ENCODE peak calls at places on chromosome 19, in six cellular contexts. One of them, this sample, is unnamed.

GRCh38 chr19:50568321-50569022 is at the start of gene LRRC4B:
- DNase-seq in ovary: no peak
- DNase-seq in cardiac muscle cell: peak; percentile 16
- DNase-seq in stomach: no peak
- DNase-seq in uterus: peak; percentile 49
- DNase-seq in keratinocyte: no peak
- DNase-seq in this sample: no peak

GRCh38 chr19:43594710-43595604 is 977 bp downstream of the IRGQ start:
- DNase-seq in stomach: peak; percentile 56
- DNase-seq in uterus: no peak
- DNase-seq in cardiac muscle cell: peak; percentile 73
- DNase-seq in ovary: peak; percentile 42
- DNase-seq in keratinocyte: no peak
- DNase-seq in this sample: peak; percentile 40

GRCh38 chr19:54364775-54365257 is at the start of gene LAIR1:
- DNase-seq in keratinocyte: no peak
- DNase-seq in cardiac muscle cell: peak; percentile 22
- DNase-seq in ovary: no peak
- DNase-seq in uterus: peak; percentile 18
- DNase-seq in stomach: peak; percentile 31
- DNase-seq in this sample: no peak

GRCh38 chr19:45514376-45515051 is 7.2 kb downstream of the VASP start:
- DNase-seq in keratinocyte: no peak
- DNase-seq in ovary: no peak
- DNase-seq in cardiac muscle cell: no peak
- DNase-seq in stomach: peak; percentile 91
- DNase-seq in uterus: no peak
- DNase-seq in this sample: no peak

GRCh38 chr19:42658148-42658547 is 63.4 kb upstream of the CEACAM8 start:
- DNase-seq in cardiac muscle cell: peak; percentile 26
- DNase-seq in ovary: no peak
- DNase-seq in stomach: no peak
- DNase-seq in keratinocyte: no peak
- DNase-seq in uterus: no peak
- DNase-seq in this sample: no peak

GRCh38 chr19:33819875-33820781 is 23.5 kb downstream of the KCTD15 start:
- DNase-seq in uterus: peak; percentile 71
- DNase-seq in stomach: peak; percentile 88
- DNase-seq in cardiac muscle cell: peak; percentile 91
- DNase-seq in ovary: peak; percentile 73
- DNase-seq in keratinocyte: peak; percentile 72
- DNase-seq in this sample: peak; percentile 72

GRCh38 chr19:56176881-56177280 is 1.1 kb downstream of the GALP start:
- DNase-seq in uterus: no peak
- DNase-seq in stomach: no peak
- DNase-seq in cardiac muscle cell: no peak
- DNase-seq in keratinocyte: no peak
- DNase-seq in ovary: no peak
- DNase-seq in this sample: no peak

GRCh38 chr19:48123907-48124675 is 13.5 kb upstream of the PLA2G4C start:
- DNase-seq in cardiac muscle cell: peak; percentile 58
- DNase-seq in keratinocyte: peak; percentile 83
- DNase-seq in uterus: no peak
- DNase-seq in ovary: no peak
- DNase-seq in stomach: no peak
- DNase-seq in this sample: no peak

GRCh38 chr19:57110592-57111328 is 9.0 kb upstream of the USP29 start:
- DNase-seq in ovary: no peak
- DNase-seq in stomach: no peak
- DNase-seq in uterus: no peak
- DNase-seq in keratinocyte: no peak
- DNase-seq in cardiac muscle cell: no peak
- DNase-seq in this sample: no peak

GRCh38 chr19:49542446-49542845 is 14.6 kb downstream of the RCN3 start:
- DNase-seq in keratinocyte: no peak
- DNase-seq in ovary: no peak
- DNase-seq in uterus: no peak
- DNase-seq in cardiac muscle cell: no peak
- DNase-seq in stomach: no peak
- DNase-seq in this sample: no peak

GRCh38 chr19:33580645-33581037 is 41.1 kb upstream of the CHST8 start:
- DNase-seq in keratinocyte: no peak
- DNase-seq in stomach: no peak
- DNase-seq in ovary: no peak
- DNase-seq in cardiac muscle cell: no peak
- DNase-seq in uterus: no peak
- DNase-seq in this sample: no peak

GRCh38 chr19:15187026-15188007 is 13.5 kb downstream of the NOTCH3 start:
- DNase-seq in cardiac muscle cell: no peak
- DNase-seq in keratinocyte: no peak
- DNase-seq in uterus: no peak
- DNase-seq in stomach: no peak
- DNase-seq in ovary: no peak
- DNase-seq in this sample: no peak

GRCh38 chr19:18194208-18194530 is 1.2 kb downstream of the MPV17L2 start:
- DNase-seq in stomach: no peak
- DNase-seq in cardiac muscle cell: no peak
- DNase-seq in keratinocyte: no peak
- DNase-seq in ovary: no peak
- DNase-seq in uterus: no peak
- DNase-seq in this sample: no peak

GRCh38 chr19:18191640-18192062 is 1.4 kb upstream of the MPV17L2 start:
- DNase-seq in cardiac muscle cell: no peak
- DNase-seq in keratinocyte: peak; percentile 49
- DNase-seq in uterus: no peak
- DNase-seq in ovary: no peak
- DNase-seq in stomach: no peak
- DNase-seq in this sample: peak; percentile 61

GRCh38 chr19:18194554-18195238 is 1.7 kb downstream of the MPV17L2 start:
- DNase-seq in uterus: peak; percentile 64
- DNase-seq in cardiac muscle cell: peak; percentile 77
- DNase-seq in ovary: peak; percentile 87
- DNase-seq in keratinocyte: no peak
- DNase-seq in stomach: no peak
- DNase-seq in this sample: peak; percentile 16

GRCh38 chr19:18192673-18193387 is at the start of gene MPV17L2:
- DNase-seq in cardiac muscle cell: peak; percentile 100
- DNase-seq in keratinocyte: peak; percentile 99
- DNase-seq in uterus: peak; percentile 100
- DNase-seq in ovary: peak; percentile 99
- DNase-seq in stomach: peak; percentile 99
- DNase-seq in this sample: peak; percentile 100

GRCh38 chr19:18193388-18194207 is 580 bp downstream of the MPV17L2 start:
- DNase-seq in keratinocyte: no peak
- DNase-seq in ovary: peak; percentile 77
- DNase-seq in stomach: no peak
- DNase-seq in uterus: peak; percentile 34
- DNase-seq in cardiac muscle cell: no peak
- DNase-seq in this sample: no peak
- H3K36me3 ChIP-seq in keratinocyte: peaks cover 9% of the 10 kb centered on the region
- H3K36me3 ChIP-seq in ovary: no peaks in the 10 kb centered on the region
- H3K36me3 ChIP-seq in stomach: peaks cover 7% of the 10 kb centered on the region
- H3K36me3 ChIP-seq in uterus: no peaks in the 10 kb centered on the region
- H3K36me3 ChIP-seq in cardiac muscle cell: peaks cover 5% of the 10 kb centered on the region
- H3K36me3 ChIP-seq in this sample: peaks cover 11% of the 10 kb centered on the region

DNA sequence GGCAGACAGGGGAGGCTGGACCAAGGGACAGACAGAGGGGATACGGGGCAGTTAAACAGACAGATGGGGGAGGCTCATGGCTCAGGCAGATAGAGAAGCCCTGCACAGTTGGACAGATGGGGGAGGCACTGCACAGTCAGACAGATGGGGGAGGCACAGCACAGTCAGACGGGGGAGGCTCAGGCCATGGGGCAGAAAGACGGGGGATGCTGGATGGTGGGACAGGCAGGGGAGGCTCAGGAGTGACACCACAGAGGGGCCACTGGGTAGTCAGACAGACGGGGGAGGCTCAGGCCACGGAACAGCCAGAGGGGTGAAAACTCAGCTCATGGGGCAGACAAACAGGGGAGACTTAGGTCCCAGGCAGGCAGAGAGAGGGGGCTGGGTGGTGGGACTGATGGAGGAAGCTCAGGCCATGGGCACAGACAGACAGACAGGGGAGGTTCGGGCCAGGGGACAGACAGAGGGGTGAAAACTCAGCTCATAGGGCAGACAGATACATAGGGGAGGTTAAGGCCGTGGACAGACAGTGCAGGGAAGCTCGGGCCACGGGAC is 886 bp downstream of the MFSD12 start:
- DNase-seq in cardiac muscle cell: no peak
- DNase-seq in ovary: no peak
- DNase-seq in keratinocyte: no peak
- DNase-seq in stomach: no peak
- DNase-seq in uterus: no peak
- DNase-seq in this sample: no peak
- H3K27ac ChIP-seq in cardiac muscle cell: no peak overlapping the region
- H3K27ac ChIP-seq in ovary: no peak overlapping the region
- H3K27ac ChIP-seq in keratinocyte: peak overlapping the region; percentile 56
- H3K27ac ChIP-seq in stomach: peak overlapping the region; percentile 60
- H3K27ac ChIP-seq in uterus: peak overlapping the region; percentile 52
- H3K27ac ChIP-seq in this sample: no peak overlapping the region

GRCh38 chr19:3672575-3672948 is 27.7 kb downstream of the PIP5K1C start:
- DNase-seq in cardiac muscle cell: no peak
- DNase-seq in ovary: no peak
- DNase-seq in stomach: no peak
- DNase-seq in keratinocyte: no peak
- DNase-seq in uterus: no peak
- DNase-seq in this sample: no peak
- H3K36me3 ChIP-seq in cardiac muscle cell: no peaks in the 10 kb centered on the region
- H3K36me3 ChIP-seq in ovary: no peaks in the 10 kb centered on the region
- H3K36me3 ChIP-seq in stomach: no peaks in the 10 kb centered on the region
- H3K36me3 ChIP-seq in keratinocyte: no peaks in the 10 kb centered on the region
- H3K36me3 ChIP-seq in uterus: no peaks in the 10 kb centered on the region
- H3K36me3 ChIP-seq in this sample: no peaks in the 10 kb centered on the region

DNA sequence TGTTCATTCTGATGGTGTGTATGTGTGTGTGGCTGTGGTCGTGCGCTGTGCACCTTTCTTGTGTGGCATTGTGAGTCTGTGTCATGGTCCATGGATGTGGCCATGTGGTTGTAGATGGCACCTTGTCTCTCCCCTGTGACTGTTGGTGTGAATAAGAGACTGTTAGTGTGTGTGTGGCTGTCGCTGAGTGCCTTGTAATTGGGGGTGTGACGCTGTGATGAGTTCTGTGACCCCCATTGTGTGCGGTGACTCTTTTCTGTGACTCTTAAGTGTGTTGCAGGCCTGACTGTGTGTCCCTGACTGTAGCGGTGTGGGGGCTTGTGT is 804 bp downstream of the PLPPR2 start:
- DNase-seq in uterus: no peak
- DNase-seq in keratinocyte: no peak
- DNase-seq in cardiac muscle cell: no peak
- DNase-seq in stomach: no peak
- DNase-seq in ovary: no peak
- DNase-seq in this sample: no peak
- H3K27ac ChIP-seq in uterus: peak overlapping the region; percentile 72
- H3K27ac ChIP-seq in keratinocyte: no peak overlapping the region
- H3K27ac ChIP-seq in cardiac muscle cell: no peak overlapping the region
- H3K27ac ChIP-seq in stomach: no peak overlapping the region
- H3K27ac ChIP-seq in ovary: peak overlapping the region; percentile 51
- H3K27ac ChIP-seq in this sample: no peak overlapping the region

DNA sequence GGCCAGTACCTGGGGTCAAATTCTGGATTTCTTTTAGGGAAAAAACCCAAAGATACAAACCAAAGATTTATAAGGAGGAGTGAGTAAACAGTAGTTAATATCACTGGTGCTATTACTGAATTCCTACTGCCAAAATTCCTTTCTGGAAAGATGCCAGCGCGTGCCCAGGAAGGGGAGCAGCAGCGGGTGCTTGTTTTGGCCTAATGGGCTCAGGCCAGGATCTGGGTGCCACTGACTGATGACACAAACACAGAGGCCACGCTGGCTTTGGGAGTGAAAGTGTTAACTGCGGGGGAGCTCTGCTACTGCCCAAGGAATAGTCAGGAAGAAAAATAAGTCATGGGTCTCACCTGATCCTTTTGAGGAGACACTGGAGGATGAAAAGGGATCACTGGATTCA is 61.2 kb downstream of the KLF2 start:
- DNase-seq in uterus: no peak
- DNase-seq in keratinocyte: no peak
- DNase-seq in stomach: no peak
- DNase-seq in cardiac muscle cell: no peak
- DNase-seq in ovary: peak; percentile 30
- DNase-seq in this sample: no peak
- H3K36me3 ChIP-seq in uterus: no peaks in the 10 kb centered on the region
- H3K36me3 ChIP-seq in keratinocyte: peaks cover 27% of the 10 kb centered on the region
- H3K36me3 ChIP-seq in stomach: peaks cover 37% of the 10 kb centered on the region
- H3K36me3 ChIP-seq in cardiac muscle cell: peaks cover 29% of the 10 kb centered on the region
- H3K36me3 ChIP-seq in ovary: no peaks in the 10 kb centered on the region
- H3K36me3 ChIP-seq in this sample: no peaks in the 10 kb centered on the region

DNA sequence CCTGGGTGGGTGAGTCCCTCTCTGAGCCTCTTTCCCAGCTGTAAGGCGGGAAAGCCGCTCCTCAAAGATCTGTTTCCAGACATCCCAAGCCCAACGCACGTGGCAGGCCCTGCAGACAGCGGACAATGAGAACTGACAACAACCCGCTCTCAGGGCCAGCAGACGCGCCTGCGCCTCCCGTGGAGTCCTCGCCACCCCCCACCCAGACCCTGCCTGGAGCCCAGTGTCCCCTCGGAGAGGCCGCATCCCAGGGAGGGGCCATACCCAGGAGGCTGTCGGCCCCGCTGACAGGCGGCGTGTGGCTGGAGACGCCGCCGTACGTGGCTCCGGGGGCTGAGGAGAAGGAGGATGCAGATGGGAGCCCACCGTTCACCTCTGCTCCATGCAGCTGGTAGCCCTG is 16.3 kb upstream of the UQCR11 start:
- DNase-seq in ovary: no peak
- DNase-seq in cardiac muscle cell: no peak
- DNase-seq in uterus: no peak
- DNase-seq in stomach: no peak
- DNase-seq in keratinocyte: no peak
- DNase-seq in this sample: no peak
- H3K27ac ChIP-seq in ovary: no peak overlapping the region
- H3K27ac ChIP-seq in cardiac muscle cell: no peak overlapping the region
- H3K27ac ChIP-seq in uterus: no peak overlapping the region
- H3K27ac ChIP-seq in stomach: no peak overlapping the region
- H3K27ac ChIP-seq in keratinocyte: no peak overlapping the region
- H3K27ac ChIP-seq in this sample: no peak overlapping the region

GRCh38 chr19:325937-326565 is 18.5 kb downstream of the MIER2 start:
- DNase-seq in cardiac muscle cell: no peak
- DNase-seq in keratinocyte: no peak
- DNase-seq in stomach: no peak
- DNase-seq in ovary: no peak
- DNase-seq in uterus: no peak
- DNase-seq in this sample: no peak
- H3K36me3 ChIP-seq in cardiac muscle cell: peaks cover 36% of the 10 kb centered on the region
- H3K36me3 ChIP-seq in keratinocyte: peaks cover 44% of the 10 kb centered on the region
- H3K36me3 ChIP-seq in stomach: peaks cover 64% of the 10 kb centered on the region
- H3K36me3 ChIP-seq in ovary: peaks cover 3% of the 10 kb centered on the region
- H3K36me3 ChIP-seq in uterus: no peaks in the 10 kb centered on the region
- H3K36me3 ChIP-seq in this sample: peaks cover 65% of the 10 kb centered on the region

DNA sequence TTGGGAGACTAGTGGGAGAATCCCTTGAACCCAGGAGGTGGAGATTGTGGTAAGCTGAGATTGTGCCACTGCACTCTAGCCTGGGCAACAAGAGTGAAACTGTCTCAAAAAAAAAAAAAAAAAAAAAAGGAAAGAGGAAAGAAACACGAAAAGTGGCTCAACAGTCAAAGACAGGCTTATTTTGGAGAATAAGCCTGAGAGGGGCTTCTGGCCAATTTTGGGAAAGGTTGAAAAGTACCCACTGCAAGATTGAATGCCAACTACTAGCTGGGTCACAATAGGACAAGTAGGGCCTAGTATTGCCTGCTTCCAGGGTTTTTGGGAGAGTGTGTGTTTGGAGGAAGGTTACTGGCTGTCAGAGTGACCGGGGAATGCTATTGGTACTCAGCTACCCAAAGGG is 17.2 kb downstream of the FBXO17 start:
- DNase-seq in uterus: no peak
- DNase-seq in cardiac muscle cell: no peak
- DNase-seq in stomach: no peak
- DNase-seq in keratinocyte: no peak
- DNase-seq in ovary: no peak
- DNase-seq in this sample: no peak
- H3K27ac ChIP-seq in uterus: no peak overlapping the region
- H3K27ac ChIP-seq in cardiac muscle cell: no peak overlapping the region
- H3K27ac ChIP-seq in stomach: no peak overlapping the region
- H3K27ac ChIP-seq in keratinocyte: no peak overlapping the region
- H3K27ac ChIP-seq in ovary: no peak overlapping the region
- H3K27ac ChIP-seq in this sample: no peak overlapping the region